ENCODE peak calls at places on chromosomes 11 and 22, in eight cellular contexts. M, Y, E, D, F, S, B and Q are unnamed samples.

GRCh38 chr22:35638408-35638807 is 9.8 kb upstream of the APOL6 start:
- DNase-seq in E (no peak), Y (peak; percentile 89), S (no peak), M (no peak), B (no peak), F (no peak), D (no peak), Q (no peak)

GRCh38 chr11:42494459-42494858 is 817.3 kb upstream of the API5 start:
- DNase-seq in F (no peak), M (no peak), E (no peak), D (no peak), Y (no peak), S (no peak), B (no peak), Q (no peak)

GRCh38 chr22:47406896-47407295 is 644.4 kb downstream of the TBC1D22A start:
- DNase-seq in D (no peak), M (no peak), S (no peak), B (no peak), E (no peak), Y (no peak), F (no peak), Q (no peak)

GRCh38 chr11:118436639-118437045 is 350 bp downstream of the KMT2A start:
- DNase-seq in B (no peak), D (no peak), E (peak; percentile 43), F (no peak), M (peak; percentile 18), S (no peak), Y (no peak), Q (no peak)

GRCh38 chr11:35927067-35927466 is 16.8 kb upstream of the LDLRAD3 start:
- DNase-seq in B (no peak), F (no peak), M (no peak), D (no peak), E (no peak), S (no peak), Y (peak; percentile 62), Q (no peak)

GRCh38 chr11:100769165-100769564 is 82.1 kb downstream of the ARHGAP42 start:
- DNase-seq in B (no peak), F (no peak), Y (no peak), S (no peak), M (peak; percentile 41), E (no peak), D (no peak), Q (no peak)

GRCh38 chr11:12243511-12243910 is 133.1 kb downstream of the MICAL2 start:
- DNase-seq in D (no peak), M (no peak), Y (no peak), E (no peak), F (no peak), S (no peak), B (no peak), Q (no peak)

GRCh38 chr11:16820324-16821092 is 82.1 kb downstream of the C11orf58 start:
- DNase-seq in M (peak; percentile 85), B (peak; percentile 37), S (peak; percentile 62), E (peak; percentile 82), F (peak; percentile 46), D (peak; percentile 77), Y (peak; percentile 74), Q (no peak)

GRCh38 chr11:12914401-12914912 is 94.7 kb upstream of the RASSF10 start:
- DNase-seq in D (peak; percentile 31), F (no peak), S (no peak), B (no peak), E (peak; percentile 34), Y (peak; percentile 82), M (peak; percentile 91), Q (no peak)

GRCh38 chr22:49657275-49657973 is 170.2 kb downstream of the BRD1 start:
- DNase-seq in S (no peak), E (peak; percentile 92), D (no peak), Y (no peak), M (no peak), F (no peak), B (peak; percentile 71), Q (peak; percentile 87)

GRCh38 chr22:30694638-30695350 is at the start of gene OSBP2:
- DNase-seq in E (no peak), Y (peak; percentile 93), B (no peak), S (no peak), D (peak; percentile 9), F (no peak), M (peak; percentile 55), Q (no peak)

GRCh38 chr11:62489204-62489603 is 57.4 kb downstream of the AHNAK start:
- DNase-seq in S (no peak), B (no peak), Y (no peak), F (no peak), D (no peak), E (no peak), M (no peak), Q (no peak)

GRCh38 chr11:75174781-75175370 is 24.0 kb downstream of the SLCO2B1 start:
- DNase-seq in D (no peak), M (no peak), E (no peak), F (no peak), Y (no peak), B (no peak), S (no peak), Q (no peak)

GRCh38 chr11:111019931-111020381 is 225.6 kb upstream of the POU2AF2 start:
- DNase-seq in B (no peak), D (no peak), F (no peak), E (no peak), M (no peak), Y (no peak), S (no peak), Q (peak; percentile 41)

GRCh38 chr11:71500601-71501021 is 26.5 kb upstream of the KRTAP5-7 start:
- DNase-seq in B (peak; percentile 2), E (no peak), S (no peak), D (no peak), Y (peak; percentile 77), M (no peak), F (no peak), Q (no peak)

GRCh38 chr11:130772266-130773227 is 143.7 kb downstream of the SNX19 start:
- DNase-seq in E (no peak), F (peak; percentile 36), S (no peak), D (peak; percentile 9), Y (no peak), M (no peak), B (no peak), Q (no peak)

GRCh38 chr11:94678236-94678635 is 89.9 kb upstream of the AMOTL1 start:
- DNase-seq in D (no peak), E (peak; percentile 30), B (no peak), M (no peak), F (no peak), S (no peak), Y (no peak), Q (no peak)

GRCh38 chr11:110015695-110016094 is 77.5 kb upstream of the ZC3H12C start:
- DNase-seq in S (no peak), D (no peak), M (no peak), E (no peak), F (no peak), B (no peak), Y (no peak), Q (no peak)

GRCh38 chr22:28981818-28982499 is 79.7 kb downstream of the C22orf31 start:
- DNase-seq in E (no peak), Y (no peak), S (peak; percentile 97), F (no peak), M (no peak), D (peak; percentile 16), B (no peak), Q (no peak)

DNA sequence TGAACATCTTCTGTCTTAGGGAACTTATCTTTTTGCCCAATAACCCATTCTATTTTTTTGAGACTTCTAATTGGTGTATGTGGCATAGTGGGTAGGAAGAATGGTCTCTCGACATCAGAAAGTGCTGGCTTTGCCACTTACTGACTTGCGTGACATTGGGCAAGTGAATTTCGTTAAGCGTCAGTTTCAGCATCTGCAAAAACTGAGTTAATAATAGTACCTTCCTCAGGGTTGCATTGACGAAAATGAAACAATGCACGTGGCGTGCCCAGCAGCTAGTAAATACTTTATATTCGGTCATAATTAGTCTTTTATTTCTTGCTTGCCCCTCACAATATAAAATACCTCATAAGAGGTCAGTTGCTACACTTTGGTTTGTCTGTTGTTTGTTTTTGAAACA is 12.5 kb upstream of the GRIK4 start:
- DNase-seq in E (no peak), Y (no peak), F (no peak), M (no peak), B (no peak), S (no peak), D (no peak), Q (no peak)
- TF ChIP-seq REST in E (no peak), Y (no peak), F (no peak), M (no peak), B (no peak), S (no peak), D (no peak), Q (no peak)

DNA sequence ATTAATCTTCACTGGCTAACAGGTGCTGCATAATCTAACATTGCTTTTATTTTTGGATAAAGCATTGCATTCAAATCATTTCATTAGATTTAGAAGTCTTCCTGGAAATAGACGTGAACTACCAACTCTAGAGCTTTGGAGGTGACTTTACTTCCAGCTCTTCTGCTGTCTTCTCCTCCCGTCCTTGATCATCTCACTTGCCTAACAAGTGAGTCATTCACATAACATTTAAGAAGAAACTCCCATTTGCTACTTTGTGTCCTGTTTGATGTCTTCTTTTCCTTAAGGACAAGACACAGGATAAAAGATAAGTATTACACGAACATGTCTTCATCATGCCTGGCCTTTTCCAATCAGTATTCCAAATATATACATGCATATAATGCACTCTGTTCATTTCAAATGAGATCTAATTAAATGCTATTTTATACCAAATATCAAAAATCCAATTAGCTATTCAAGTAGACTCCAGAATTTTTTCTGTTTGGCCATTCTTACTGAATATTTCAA is 88.3 kb downstream of the BDNF start:
- DNase-seq in B (no peak), Y (no peak), D (no peak), M (no peak), S (no peak), E (no peak), F (no peak), Q (no peak)
- TF ChIP-seq REST in B (no peak), Y (no peak), D (no peak), M (no peak), S (no peak), E (no peak), F (no peak), Q (no peak)

GRCh38 chr11:45423475-45424081 is 137.4 kb upstream of the SYT13 start:
- DNase-seq in S (no peak), M (no peak), F (no peak), Y (no peak), E (no peak), D (no peak), B (no peak), Q (no peak)
- TF ChIP-seq REST in S (no peak), M (no peak), F (no peak), Y (no peak), E (no peak), D (no peak), B (no peak), Q (no peak)

DNA sequence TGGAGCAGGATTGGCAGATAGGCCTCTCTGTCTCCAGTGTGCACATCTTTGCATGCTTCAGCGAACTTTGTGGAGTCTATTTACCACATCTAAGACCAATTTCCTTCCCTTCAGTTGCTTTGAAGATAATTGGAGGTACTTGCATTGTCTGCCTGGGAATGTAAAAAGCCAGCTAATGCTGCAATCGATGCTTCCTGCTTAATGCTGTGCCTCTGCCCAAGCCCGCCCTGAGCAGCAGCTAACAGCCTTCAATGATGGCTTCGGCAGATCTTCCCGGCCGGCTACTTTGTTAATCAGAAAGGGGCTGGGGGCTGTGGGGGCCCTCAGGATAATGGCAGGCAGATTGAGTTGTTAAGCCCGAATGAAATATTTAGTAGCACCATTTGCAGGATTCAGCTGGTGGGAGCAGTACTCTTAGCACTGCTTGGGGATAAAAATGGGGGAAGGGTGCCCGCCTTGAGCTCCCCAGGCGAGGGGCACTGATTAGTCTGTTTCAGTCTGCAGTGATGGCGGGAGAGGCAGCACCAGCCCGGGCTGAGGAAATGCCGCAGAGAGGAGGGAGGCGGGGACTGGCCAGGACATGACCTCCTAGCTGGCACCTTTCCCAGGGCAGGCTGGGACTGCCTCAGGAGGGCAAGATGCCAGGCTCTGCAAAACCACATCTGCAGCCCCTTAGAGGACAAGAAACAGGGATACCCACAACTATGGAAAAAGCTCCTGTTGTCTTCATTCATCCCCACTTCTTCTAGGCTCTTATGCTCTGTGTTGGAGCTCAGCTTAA is 460.0 kb downstream of the BUD13 start:
- DNase-seq in M (peak; percentile 23), D (peak; percentile 4), Y (peak; percentile 88), S (no peak), B (no peak), E (no peak), F (no peak), Q (no peak)
- TF ChIP-seq REST in M (no peak), D (no peak), Y (peak; percentile 14), S (no peak), B (no peak), E (no peak), F (no peak), Q (no peak)